ENCODE peak calls at places on chromosomes 13 and 19, in seven cellular contexts. One of them, this sample, is unnamed.

GRCh38 chr13:29849071-29849541 is 1.3 kb downstream of the UBL3 start:
- DNase-seq in kidney epithelial cell: no peak
- DNase-seq in left ventricle myocardium inferior: no peak
- DNase-seq in lower lobe of right lung: no peak
- DNase-seq in esophagus squamous epithelium: no peak
- DNase-seq in psoas muscle: no peak
- DNase-seq in cardiac fibroblast: peak
- DNase-seq in this sample: no peak

GRCh38 chr19:8532170-8532569 is 18.2 kb upstream of the ZNF414 start:
- DNase-seq in kidney epithelial cell: no peak
- DNase-seq in left ventricle myocardium inferior: no peak
- DNase-seq in lower lobe of right lung: no peak
- DNase-seq in esophagus squamous epithelium: no peak
- DNase-seq in psoas muscle: no peak
- DNase-seq in cardiac fibroblast: no peak
- DNase-seq in this sample: no peak

GRCh38 chr13:94632227-94632980 is 30.7 kb downstream of the GPR180 start:
- DNase-seq in kidney epithelial cell: no peak
- DNase-seq in left ventricle myocardium inferior: no peak
- DNase-seq in lower lobe of right lung: no peak
- DNase-seq in esophagus squamous epithelium: no peak
- DNase-seq in psoas muscle: no peak
- DNase-seq in cardiac fibroblast: no peak
- DNase-seq in this sample: no peak

GRCh38 chr19:3360494-3361383 is 5.6 kb upstream of the NFIC start:
- DNase-seq in kidney epithelial cell: no peak
- DNase-seq in left ventricle myocardium inferior: peak
- DNase-seq in lower lobe of right lung: peak
- DNase-seq in esophagus squamous epithelium: no peak
- DNase-seq in psoas muscle: peak
- DNase-seq in cardiac fibroblast: peak
- DNase-seq in this sample: no peak

GRCh38 chr13:99386911-99387788 is 80.0 kb upstream of the GPR183 start:
- DNase-seq in kidney epithelial cell: no peak
- DNase-seq in left ventricle myocardium inferior: peak
- DNase-seq in lower lobe of right lung: peak
- DNase-seq in esophagus squamous epithelium: no peak
- DNase-seq in psoas muscle: peak
- DNase-seq in cardiac fibroblast: peak
- DNase-seq in this sample: no peak

GRCh38 chr19:35899547-35900214 is 659 bp downstream of the NFKBID start:
- DNase-seq in kidney epithelial cell: peak
- DNase-seq in left ventricle myocardium inferior: peak
- DNase-seq in lower lobe of right lung: peak
- DNase-seq in esophagus squamous epithelium: peak
- DNase-seq in psoas muscle: peak
- DNase-seq in cardiac fibroblast: peak
- DNase-seq in this sample: peak

GRCh38 chr13:105643966-105644365 is 891.5 kb downstream of the EFNB2 start:
- DNase-seq in kidney epithelial cell: no peak
- DNase-seq in left ventricle myocardium inferior: no peak
- DNase-seq in lower lobe of right lung: no peak
- DNase-seq in esophagus squamous epithelium: no peak
- DNase-seq in psoas muscle: no peak
- DNase-seq in cardiac fibroblast: no peak
- DNase-seq in this sample: no peak

GRCh38 chr19:15199652-15200574 is 882 bp downstream of the NOTCH3 start:
- DNase-seq in kidney epithelial cell: no peak
- DNase-seq in left ventricle myocardium inferior: no peak
- DNase-seq in lower lobe of right lung: no peak
- DNase-seq in esophagus squamous epithelium: no peak
- DNase-seq in psoas muscle: no peak
- DNase-seq in cardiac fibroblast: no peak
- DNase-seq in this sample: no peak

GRCh38 chr13:83274679-83275078 is 607.6 kb downstream of the SLITRK1 start:
- DNase-seq in kidney epithelial cell: no peak
- DNase-seq in left ventricle myocardium inferior: no peak
- DNase-seq in lower lobe of right lung: no peak
- DNase-seq in esophagus squamous epithelium: no peak
- DNase-seq in psoas muscle: no peak
- DNase-seq in cardiac fibroblast: no peak
- DNase-seq in this sample: no peak

GRCh38 chr19:3783660-3784584 is 2.3 kb downstream of the MATK start:
- DNase-seq in kidney epithelial cell: no peak
- DNase-seq in left ventricle myocardium inferior: no peak
- DNase-seq in lower lobe of right lung: no peak
- DNase-seq in esophagus squamous epithelium: no peak
- DNase-seq in psoas muscle: no peak
- DNase-seq in cardiac fibroblast: no peak
- DNase-seq in this sample: no peak

DNA sequence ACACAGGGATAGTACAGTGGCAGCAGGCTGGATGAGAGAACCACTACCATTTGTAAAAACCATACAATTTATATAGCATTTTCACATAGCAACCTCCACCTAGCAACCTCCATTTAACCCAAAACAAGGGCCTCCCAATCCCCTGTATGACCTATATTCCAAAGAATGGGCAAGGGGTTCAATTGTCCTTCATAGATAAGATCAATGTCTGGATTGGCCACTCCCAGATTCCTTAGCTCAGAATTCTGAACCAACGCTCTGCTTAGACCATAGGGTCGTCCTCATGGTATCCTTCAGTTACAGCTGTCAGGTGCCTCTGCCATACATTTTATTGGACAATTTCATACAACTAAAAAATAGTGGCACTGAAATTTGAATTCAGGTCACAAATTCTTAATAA is 166.2 kb downstream of the KCTD12 start:
- DNase-seq in kidney epithelial cell: no peak
- DNase-seq in left ventricle myocardium inferior: no peak
- DNase-seq in lower lobe of right lung: no peak
- DNase-seq in esophagus squamous epithelium: no peak
- DNase-seq in psoas muscle: no peak
- DNase-seq in cardiac fibroblast: no peak
- DNase-seq in this sample: no peak
- H3K4me3 ChIP-seq in kidney epithelial cell: no peak
- H3K4me3 ChIP-seq in left ventricle myocardium inferior: no peak
- H3K4me3 ChIP-seq in lower lobe of right lung: no peak
- H3K4me3 ChIP-seq in esophagus squamous epithelium: no peak
- H3K4me3 ChIP-seq in psoas muscle: no peak
- H3K4me3 ChIP-seq in cardiac fibroblast: no peak
- H3K4me3 ChIP-seq in this sample: no peak

GRCh38 chr19:58518261-58519086 is 1.1 kb downstream of the ZBTB45 start:
- DNase-seq in kidney epithelial cell: no peak
- DNase-seq in left ventricle myocardium inferior: no peak
- DNase-seq in lower lobe of right lung: peak
- DNase-seq in esophagus squamous epithelium: no peak
- DNase-seq in psoas muscle: no peak
- DNase-seq in cardiac fibroblast: peak
- DNase-seq in this sample: no peak
- TF ChIP-seq CTCF in kidney epithelial cell: no peak
- TF ChIP-seq CTCF in left ventricle myocardium inferior: no peak
- TF ChIP-seq CTCF in lower lobe of right lung: no peak
- TF ChIP-seq CTCF in esophagus squamous epithelium: peak
- TF ChIP-seq CTCF in psoas muscle: no peak
- TF ChIP-seq CTCF in cardiac fibroblast: no peak
- TF ChIP-seq CTCF in this sample: no peak

GRCh38 chr13:41654800-41655199 is 197.4 kb downstream of the RGCC start:
- DNase-seq in kidney epithelial cell: no peak
- DNase-seq in left ventricle myocardium inferior: no peak
- DNase-seq in lower lobe of right lung: no peak
- DNase-seq in esophagus squamous epithelium: no peak
- DNase-seq in psoas muscle: no peak
- DNase-seq in cardiac fibroblast: no peak
- DNase-seq in this sample: no peak
- H3K4me3 ChIP-seq in kidney epithelial cell: no peak
- H3K4me3 ChIP-seq in left ventricle myocardium inferior: no peak
- H3K4me3 ChIP-seq in lower lobe of right lung: no peak
- H3K4me3 ChIP-seq in esophagus squamous epithelium: no peak
- H3K4me3 ChIP-seq in psoas muscle: no peak
- H3K4me3 ChIP-seq in cardiac fibroblast: no peak
- H3K4me3 ChIP-seq in this sample: no peak

GRCh38 chr19:6312018-6312417 is 21.4 kb downstream of the ACER1 start:
- DNase-seq in kidney epithelial cell: no peak
- DNase-seq in left ventricle myocardium inferior: no peak
- DNase-seq in lower lobe of right lung: no peak
- DNase-seq in esophagus squamous epithelium: no peak
- DNase-seq in psoas muscle: no peak
- DNase-seq in cardiac fibroblast: no peak
- DNase-seq in this sample: no peak
- TF ChIP-seq CTCF in kidney epithelial cell: no peak
- TF ChIP-seq CTCF in left ventricle myocardium inferior: no peak
- TF ChIP-seq CTCF in lower lobe of right lung: no peak
- TF ChIP-seq CTCF in esophagus squamous epithelium: no peak
- TF ChIP-seq CTCF in psoas muscle: peak
- TF ChIP-seq CTCF in cardiac fibroblast: no peak
- TF ChIP-seq CTCF in this sample: no peak

DNA sequence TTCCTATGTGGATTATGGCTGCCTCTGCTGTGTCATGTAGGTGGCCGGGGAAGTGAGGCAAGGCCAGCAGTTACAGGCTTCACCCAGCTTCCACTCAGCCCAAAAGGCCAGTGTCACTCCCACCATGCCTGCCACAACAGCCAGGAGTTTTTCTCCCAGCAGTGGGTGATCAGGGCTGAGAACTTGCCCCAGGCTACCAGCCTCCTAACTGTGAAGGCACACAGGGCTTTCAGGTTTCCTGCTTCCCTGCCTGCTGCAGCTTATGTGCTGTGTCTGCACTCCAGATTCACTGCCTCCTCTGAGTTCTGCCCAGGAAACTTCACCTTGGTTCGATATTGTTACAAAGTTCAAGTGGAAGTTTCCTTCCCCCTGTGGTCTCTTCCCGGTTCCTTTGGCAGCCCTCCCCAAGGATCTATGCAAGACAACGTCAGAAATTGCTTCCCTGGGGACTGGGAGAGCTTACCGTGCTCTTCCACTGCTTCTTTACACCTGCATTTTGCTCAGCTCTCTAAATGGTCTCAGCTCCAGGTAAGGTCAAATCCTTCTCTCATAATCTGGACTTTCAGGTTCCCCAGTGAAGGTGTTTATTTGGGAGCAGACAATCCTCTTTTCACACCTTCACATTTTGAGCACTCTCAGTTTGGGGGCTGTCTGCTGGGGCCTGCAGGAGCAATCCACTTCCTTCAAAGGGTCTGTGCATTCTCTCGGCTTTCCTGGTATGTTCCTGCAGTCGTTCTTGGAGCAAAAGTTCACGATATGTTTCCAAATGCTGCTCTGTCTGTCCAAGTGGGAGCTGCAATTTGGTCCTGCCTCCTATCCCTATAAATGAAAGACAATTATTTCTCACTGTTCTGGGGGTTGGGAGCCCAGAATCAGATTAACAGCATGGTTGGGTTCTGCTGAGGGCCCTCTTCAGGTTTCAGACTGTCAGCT is 1730.1 kb upstream of the PRR20A start:
- DNase-seq in kidney epithelial cell: no peak
- DNase-seq in left ventricle myocardium inferior: no peak
- DNase-seq in lower lobe of right lung: no peak
- DNase-seq in esophagus squamous epithelium: no peak
- DNase-seq in psoas muscle: no peak
- DNase-seq in cardiac fibroblast: no peak
- DNase-seq in this sample: no peak
- H3K4me3 ChIP-seq in kidney epithelial cell: no peak
- H3K4me3 ChIP-seq in left ventricle myocardium inferior: no peak
- H3K4me3 ChIP-seq in lower lobe of right lung: no peak
- H3K4me3 ChIP-seq in esophagus squamous epithelium: no peak
- H3K4me3 ChIP-seq in psoas muscle: no peak
- H3K4me3 ChIP-seq in cardiac fibroblast: no peak
- H3K4me3 ChIP-seq in this sample: no peak

GRCh38 chr19:49689133-49690072 is at the start of gene ADM5:
- DNase-seq in kidney epithelial cell: no peak
- DNase-seq in left ventricle myocardium inferior: peak
- DNase-seq in lower lobe of right lung: peak
- DNase-seq in esophagus squamous epithelium: no peak
- DNase-seq in psoas muscle: no peak
- DNase-seq in cardiac fibroblast: no peak
- DNase-seq in this sample: no peak
- TF ChIP-seq CTCF in kidney epithelial cell: peak
- TF ChIP-seq CTCF in left ventricle myocardium inferior: peak
- TF ChIP-seq CTCF in lower lobe of right lung: peak
- TF ChIP-seq CTCF in esophagus squamous epithelium: peak
- TF ChIP-seq CTCF in psoas muscle: peak
- TF ChIP-seq CTCF in cardiac fibroblast: peak
- TF ChIP-seq CTCF in this sample: no peak

GRCh38 chr19:17079710-17080440 is 4.3 kb downstream of the MYO9B start:
- DNase-seq in kidney epithelial cell: peak
- DNase-seq in left ventricle myocardium inferior: peak
- DNase-seq in lower lobe of right lung: peak
- DNase-seq in esophagus squamous epithelium: peak
- DNase-seq in psoas muscle: peak
- DNase-seq in cardiac fibroblast: peak
- DNase-seq in this sample: peak
- H3K4me3 ChIP-seq in kidney epithelial cell: peak
- H3K4me3 ChIP-seq in left ventricle myocardium inferior: peak
- H3K4me3 ChIP-seq in lower lobe of right lung: peak
- H3K4me3 ChIP-seq in esophagus squamous epithelium: peak
- H3K4me3 ChIP-seq in psoas muscle: peak
- H3K4me3 ChIP-seq in cardiac fibroblast: peak
- H3K4me3 ChIP-seq in this sample: peak

GRCh38 chr13:62357887-62358645 is 942.4 kb upstream of the PCDH20 start:
- DNase-seq in kidney epithelial cell: peak
- DNase-seq in left ventricle myocardium inferior: no peak
- DNase-seq in lower lobe of right lung: no peak
- DNase-seq in esophagus squamous epithelium: no peak
- DNase-seq in psoas muscle: no peak
- DNase-seq in cardiac fibroblast: peak
- DNase-seq in this sample: peak
- TF ChIP-seq CTCF in kidney epithelial cell: peak
- TF ChIP-seq CTCF in left ventricle myocardium inferior: no peak
- TF ChIP-seq CTCF in lower lobe of right lung: no peak
- TF ChIP-seq CTCF in esophagus squamous epithelium: no peak
- TF ChIP-seq CTCF in psoas muscle: no peak
- TF ChIP-seq CTCF in cardiac fibroblast: peak
- TF ChIP-seq CTCF in this sample: peak

DNA sequence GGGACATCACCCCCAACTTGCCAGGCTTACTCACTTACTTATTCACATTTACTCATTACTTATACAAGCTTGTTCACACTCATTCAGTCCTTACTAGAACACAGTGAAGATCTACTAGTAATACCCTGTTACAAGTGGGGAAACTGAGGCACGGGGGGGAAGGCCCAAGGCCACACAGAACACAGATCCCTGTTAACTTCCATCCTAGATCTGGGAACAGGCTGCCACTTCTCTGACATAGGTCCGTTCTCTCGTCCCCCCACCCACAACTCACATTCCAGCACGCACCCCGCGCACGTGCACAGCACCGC is 1.5 kb upstream of the NRTN start:
- DNase-seq in kidney epithelial cell: no peak
- DNase-seq in left ventricle myocardium inferior: no peak
- DNase-seq in lower lobe of right lung: no peak
- DNase-seq in esophagus squamous epithelium: no peak
- DNase-seq in psoas muscle: no peak
- DNase-seq in cardiac fibroblast: no peak
- DNase-seq in this sample: no peak
- H3K4me3 ChIP-seq in kidney epithelial cell: no peak
- H3K4me3 ChIP-seq in left ventricle myocardium inferior: peak
- H3K4me3 ChIP-seq in lower lobe of right lung: peak
- H3K4me3 ChIP-seq in esophagus squamous epithelium: peak
- H3K4me3 ChIP-seq in psoas muscle: peak
- H3K4me3 ChIP-seq in cardiac fibroblast: peak
- H3K4me3 ChIP-seq in this sample: peak

GRCh38 chr13:102769679-102770078 is 3.9 kb downstream of the TEX30 start:
- DNase-seq in kidney epithelial cell: no peak
- DNase-seq in left ventricle myocardium inferior: no peak
- DNase-seq in lower lobe of right lung: no peak
- DNase-seq in esophagus squamous epithelium: no peak
- DNase-seq in psoas muscle: no peak
- DNase-seq in cardiac fibroblast: peak
- DNase-seq in this sample: no peak
- TF ChIP-seq CTCF in kidney epithelial cell: no peak
- TF ChIP-seq CTCF in left ventricle myocardium inferior: no peak
- TF ChIP-seq CTCF in lower lobe of right lung: no peak
- TF ChIP-seq CTCF in esophagus squamous epithelium: no peak
- TF ChIP-seq CTCF in psoas muscle: no peak
- TF ChIP-seq CTCF in cardiac fibroblast: no peak
- TF ChIP-seq CTCF in this sample: no peak

This sample was measured in GM12864.